ENCODE peak calls at places on chromosomes 12 and 14, in ten cellular contexts. O, G, V, P, B, A, C, F, D and Z are unnamed samples.

GRCh38 chr12:144650-145284 is 69.2 kb downstream of the SLC6A12 start:
- DNase-seq in P (no peak), O (no peak), B (no peak), F (no peak), A (no peak), V (no peak), D (no peak), C (no peak), G (no peak), Z (no peak)

GRCh38 chr14:30657606-30658163 is 35.6 kb downstream of the SCFD1 start:
- DNase-seq in B (no peak), F (no peak), G (no peak), D (no peak), P (no peak), V (no peak), O (no peak), A (no peak), C (no peak), Z (no peak)

GRCh38 chr14:69101331-69101826 is 51.5 kb downstream of the DCAF5 start:
- DNase-seq in G (no peak), O (no peak), F (no peak), V (peak; percentile 79), B (no peak), P (peak; percentile 36), A (no peak), C (no peak), D (no peak), Z (no peak)

GRCh38 chr14:36418937-36419336 is 98.5 kb upstream of the MBIP start:
- DNase-seq in C (no peak), F (no peak), P (no peak), V (no peak), A (no peak), G (no peak), B (no peak), O (no peak), D (no peak), Z (no peak)

GRCh38 chr12:2212971-2213869 is 160.4 kb downstream of the CACNA1C start:
- DNase-seq in A (peak; percentile 52), D (no peak), G (no peak), O (peak; percentile 72), B (no peak), F (no peak), V (no peak), P (no peak), C (no peak), Z (no peak)

GRCh38 chr14:29654910-29655590 is 272.6 kb downstream of the PRKD1 start:
- DNase-seq in F (no peak), D (no peak), A (no peak), P (no peak), O (no peak), C (no peak), B (no peak), V (no peak), G (no peak), Z (no peak)

GRCh38 chr14:78403278-78403815 is 233.2 kb downstream of the NRXN3 start:
- DNase-seq in V (peak; percentile 29), B (no peak), A (no peak), G (no peak), C (no peak), D (no peak), O (no peak), F (no peak), P (no peak), Z (no peak)

GRCh38 chr12:68403711-68404110 is 71.5 kb upstream of the MDM1 start:
- DNase-seq in D (no peak), O (no peak), P (no peak), G (no peak), F (no peak), B (no peak), A (no peak), C (no peak), V (no peak), Z (no peak)

GRCh38 chr14:78016532-78016931 is 153.6 kb upstream of the NRXN3 start:
- DNase-seq in O (no peak), D (no peak), B (no peak), F (no peak), G (no peak), A (no peak), V (no peak), P (no peak), C (no peak), Z (no peak)

GRCh38 chr12:13000616-13000934 is 510 bp upstream of the HEBP1 start:
- DNase-seq in D (no peak), C (no peak), F (no peak), P (peak; percentile 41), V (no peak), O (no peak), G (no peak), A (no peak), B (no peak), Z (no peak)

GRCh38 chr12:68304626-68305025 is 27.5 kb downstream of the MDM1 start:
- DNase-seq in V (peak; percentile 54), D (no peak), O (no peak), C (no peak), A (no peak), F (no peak), G (no peak), P (no peak), B (no peak), Z (no peak)

GRCh38 chr12:57621497-57622292 is 10.5 kb downstream of the ARHGEF25 start:
- DNase-seq in O (peak; percentile 90), P (peak; percentile 61), D (peak; percentile 56), F (peak; percentile 64), G (peak; percentile 85), C (peak; percentile 67), A (peak; percentile 75), B (no peak), V (no peak), Z (peak; percentile 77)

GRCh38 chr14:74620497-74620921 is 8.5 kb upstream of the LTBP2 start:
- DNase-seq in G (no peak), F (no peak), P (peak; percentile 93), C (no peak), V (peak; percentile 96), D (peak; percentile 23), A (no peak), O (no peak), B (no peak), Z (no peak)

GRCh38 chr12:24582954-24583601 is 365.8 kb downstream of the BCAT1 start:
- DNase-seq in G (no peak), C (no peak), D (no peak), A (no peak), O (no peak), F (no peak), V (no peak), P (no peak), B (no peak), Z (no peak)

DNA sequence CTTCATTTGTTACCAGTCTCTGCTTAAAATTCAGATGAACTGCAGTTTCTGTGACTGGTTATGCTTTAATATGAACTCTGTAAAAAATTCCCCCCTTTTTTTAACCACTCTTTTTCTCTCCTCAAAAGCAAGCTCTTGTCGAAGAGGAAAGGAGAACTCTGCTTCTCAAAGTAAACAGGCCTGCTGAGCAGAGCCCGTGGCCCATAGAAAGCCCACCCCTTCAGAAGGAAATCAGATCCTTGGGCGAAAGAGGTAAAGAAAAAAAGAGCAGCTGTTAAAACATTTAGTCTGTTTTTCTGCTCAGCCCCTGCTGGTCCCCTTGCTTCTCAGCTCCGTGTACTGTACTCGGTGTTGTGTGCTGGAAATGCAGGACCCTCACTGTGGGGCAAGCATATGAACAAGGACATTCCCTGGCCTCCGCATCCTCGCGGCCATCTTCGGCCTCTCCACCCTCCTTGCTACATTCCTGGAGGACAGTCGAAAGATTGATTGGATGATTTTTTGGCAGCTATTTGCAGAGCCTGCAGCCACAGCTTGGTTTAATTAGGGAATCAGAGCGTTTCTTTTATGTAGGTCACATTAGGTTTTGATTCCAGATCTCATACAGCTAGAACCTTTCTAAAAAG is 164.6 kb upstream of the LRIG3 start:
- DNase-seq in C (no peak), P (no peak), A (no peak), O (peak; percentile 70), B (no peak), V (no peak), F (no peak), D (peak; percentile 23), G (no peak), Z (peak; percentile 27)
- TF ChIP-seq CTCF in C (no peak), P (no peak), A (no peak), O (no peak), B (no peak), V (peak; percentile 27), F (no peak), D (no peak), G (no peak), Z (no peak)

GRCh38 chr12:15527201-15527782 is 205.0 kb downstream of the PTPRO start:
- DNase-seq in P (no peak), D (peak; percentile 30), V (no peak), B (peak; percentile 53), O (no peak), F (peak; percentile 23), C (no peak), G (no peak), A (no peak), Z (no peak)
- TF ChIP-seq CTCF in P (no peak), D (no peak), V (peak; percentile 45), B (no peak), O (no peak), F (no peak), C (no peak), G (no peak), A (no peak), Z (no peak)

GRCh38 chr12:118103601-118104382 is at the start of gene VSIG10:
- DNase-seq in C (peak; percentile 31), B (peak; percentile 71), P (peak; percentile 75), G (peak; percentile 88), D (peak; percentile 75), O (peak; percentile 70), F (peak; percentile 77), A (peak; percentile 68), V (no peak), Z (peak; percentile 68)
- TF ChIP-seq CTCF in C (no peak), B (no peak), P (no peak), G (no peak), D (no peak), O (no peak), F (peak; percentile 23), A (no peak), V (no peak), Z (no peak)

GRCh38 chr12:47190271-47190750 is 110.6 kb upstream of the AMIGO2 start:
- DNase-seq in P (peak; percentile 37), B (no peak), O (no peak), C (no peak), V (peak; percentile 55), G (no peak), A (no peak), F (no peak), D (no peak), Z (no peak)

GRCh38 chr12:47192046-47192445 is 112.3 kb upstream of the AMIGO2 start:
- DNase-seq in P (no peak), A (no peak), F (no peak), C (no peak), B (no peak), G (no peak), D (no peak), O (no peak), V (no peak), Z (no peak)

GRCh38 chr12:47190905-47191304 is 111.1 kb upstream of the AMIGO2 start:
- DNase-seq in F (no peak), D (no peak), P (no peak), A (no peak), G (no peak), C (no peak), V (no peak), O (no peak), B (no peak), Z (no peak)

GRCh38 chr12:47188576-47189441 is 109.0 kb upstream of the AMIGO2 start:
- DNase-seq in D (no peak), O (no peak), A (peak; percentile 48), G (no peak), V (peak; percentile 72), B (peak; percentile 59), C (no peak), P (no peak), F (no peak), Z (no peak)

GRCh38 chr12:47189753-47190152 is 110.0 kb upstream of the AMIGO2 start:
- DNase-seq in O (no peak), G (no peak), C (no peak), D (no peak), B (no peak), F (no peak), V (no peak), P (no peak), A (peak; percentile 33), Z (peak; percentile 24)
- TF ChIP-seq CTCF in O (no peak), G (no peak), C (no peak), D (no peak), B (no peak), F (no peak), V (no peak), P (no peak), A (no peak), Z (no peak)